ENCODE peak calls at places on chromosomes 13 and 19, in eight cellular contexts. Y is NCI-H460; X is activated CD4-positive, alpha-beta T cell treated with anti-CD3 and anti-CD28 coated beads, Interleukin-2, amount 10 ng/mL, durations not matched to agents 7 days and 5 days; Z is astrocyte of the cerebellum; G is NCI-H187; M is T-helper 1 cell; J is effector memory CD8-positive, alpha-beta T cell; P is HTR-8/SVneo. L is an unnamed sample.

GRCh38 chr19:20078696-20079095 is 896 bp downstream of the ZNF90 start:
- DNase-seq in X (peak; percentile 24), J (no peak), G (no peak), Z (no peak), Y (no peak), M (no peak), P (no peak), L (no peak)

GRCh38 chr13:96041326-96042092 is 11.7 kb downstream of the UGGT2 start:
- DNase-seq in J (no peak), Z (no peak), P (no peak), M (no peak), Y (no peak), G (no peak), X (no peak), L (no peak)

GRCh38 chr13:93173656-93174055 is 53.0 kb upstream of the GPC6 start:
- DNase-seq in Y (no peak), X (no peak), Z (no peak), J (no peak), P (no peak), M (no peak), G (no peak), L (no peak)

GRCh38 chr19:29672933-29673336 is 7.7 kb downstream of the PLEKHF1 start:
- DNase-seq in Z (no peak), P (no peak), G (no peak), J (peak; percentile 86), Y (no peak), X (peak; percentile 88), M (peak; percentile 80), L (no peak)

GRCh38 chr13:99022953-99023352 is 45.1 kb upstream of the DOCK9 start:
- DNase-seq in M (no peak), G (no peak), X (no peak), P (no peak), J (no peak), Z (no peak), Y (no peak), L (no peak)

GRCh38 chr13:23365652-23366051 is 67.8 kb downstream of the SACS start:
- DNase-seq in Y (no peak), M (no peak), P (no peak), Z (no peak), J (no peak), G (no peak), X (no peak), L (no peak)

GRCh38 chr13:34048652-34049051 is 230.7 kb downstream of the RFC3 start:
- DNase-seq in Z (no peak), M (no peak), G (no peak), X (no peak), J (no peak), Y (no peak), P (no peak), L (no peak)

GRCh38 chr13:48749144-48749543 is 95.4 kb downstream of the CYSLTR2 start:
- DNase-seq in J (no peak), P (no peak), G (no peak), X (no peak), Y (no peak), Z (no peak), M (no peak), L (no peak)

GRCh38 chr19:52648336-52648990 is 10.3 kb upstream of the ZNF83 start:
- DNase-seq in X (no peak), Z (peak; percentile 4), P (no peak), G (no peak), M (no peak), Y (no peak), J (no peak), L (no peak)

GRCh38 chr19:3606690-3607289 is at the start of gene TBXA2R:
- DNase-seq in J (peak; percentile 35), Y (peak; percentile 55), Z (no peak), P (peak; percentile 88), M (no peak), X (peak; percentile 30), G (no peak), L (no peak)

GRCh38 chr13:44514278-44514677 is 61.9 kb downstream of the TSC22D1 start:
- DNase-seq in J (no peak), Z (no peak), G (no peak), M (no peak), Y (no peak), P (no peak), X (no peak), L (no peak)

GRCh38 chr19:39115105-39115847 is 10.3 kb upstream of the PAK4 start:
- DNase-seq in Y (no peak), X (no peak), P (no peak), G (no peak), J (no peak), Z (no peak), M (no peak), L (no peak)

GRCh38 chr13:88908896-88909535 is 1237.8 kb downstream of the SLITRK5 start:
- DNase-seq in X (no peak), P (no peak), J (no peak), G (no peak), M (no peak), Z (no peak), Y (no peak), L (no peak)

GRCh38 chr13:71218960-71219359 is 648.0 kb downstream of the DACH1 start:
- DNase-seq in Z (no peak), X (no peak), G (no peak), J (no peak), P (no peak), M (no peak), Y (peak; percentile 8), L (no peak)

GRCh38 chr19:511101-511841 is 4.0 kb downstream of the TPGS1 start:
- DNase-seq in P (no peak), Z (no peak), G (peak; percentile 75), X (peak; percentile 92), Y (no peak), M (peak; percentile 89), J (peak; percentile 89), L (no peak)

GRCh38 chr13:80039000-80039399 is 301.9 kb downstream of the SPRY2 start:
- DNase-seq in P (no peak), M (no peak), X (no peak), J (no peak), Z (no peak), Y (no peak), G (no peak), L (no peak)

GRCh38 chr13:31587696-31588266 is 151.5 kb upstream of the RXFP2 start:
- DNase-seq in Y (no peak), Z (no peak), X (no peak), M (no peak), G (no peak), J (no peak), P (no peak), L (no peak)

GRCh38 chr13:44557986-44558385 is 18.1 kb downstream of the TSC22D1 start:
- DNase-seq in Z (no peak), X (no peak), M (no peak), J (no peak), P (no peak), G (no peak), Y (no peak), L (no peak)

GRCh38 chr19:42229855-42230331 is 9.8 kb downstream of the ZNF526 start:
- DNase-seq in P (no peak), Y (no peak), G (no peak), M (no peak), X (no peak), J (no peak), Z (no peak), L (no peak)

GRCh38 chr13:20129076-20129475 is 31.8 kb downstream of the GJA3 start:
- DNase-seq in X (no peak), P (no peak), M (no peak), Z (no peak), J (no peak), Y (no peak), G (no peak), L (no peak)

GRCh38 chr13:26996965-26997752 is 174.5 kb downstream of the USP12 start:
- DNase-seq in M (no peak), X (no peak), Y (no peak), J (no peak), G (no peak), P (no peak), Z (no peak), L (no peak)

L was measured in LoVo.